ENCODE peak calls at places on chromosomes 5 and 9, in eight cellular contexts. One of them, this sample, is unnamed.

GRCh38 chr5:22852807-22853670 is at the start of gene CDH12:
- DNase-seq in upper lobe of right lung: no peak
- DNase-seq in posterior cingulate gyrus: no peak
- DNase-seq in BJ: no peak
- DNase-seq in C1 segment of cervical spinal cord: no peak
- DNase-seq in cardiac muscle cell: no peak
- DNase-seq in fibroblast of lung: peak; percentile 32
- DNase-seq in NCI-H524 treated with DMSO at 0.1 percent for 48 hours: peak; percentile 79
- DNase-seq in this sample: peak; percentile 33

GRCh38 chr5:43078956-43079355 is 38.8 kb upstream of the ANXA2R start:
- DNase-seq in fibroblast of lung: peak; percentile 48
- DNase-seq in cardiac muscle cell: peak; percentile 89
- DNase-seq in BJ: peak; percentile 51
- DNase-seq in NCI-H524 treated with DMSO at 0.1 percent for 48 hours: no peak
- DNase-seq in posterior cingulate gyrus: no peak
- DNase-seq in C1 segment of cervical spinal cord: no peak
- DNase-seq in upper lobe of right lung: no peak
- DNase-seq in this sample: no peak

GRCh38 chr9:77183581-77183980 is 6.2 kb downstream of the VPS13A start:
- DNase-seq in NCI-H524 treated with DMSO at 0.1 percent for 48 hours: no peak
- DNase-seq in cardiac muscle cell: no peak
- DNase-seq in BJ: no peak
- DNase-seq in fibroblast of lung: no peak
- DNase-seq in posterior cingulate gyrus: no peak
- DNase-seq in upper lobe of right lung: no peak
- DNase-seq in C1 segment of cervical spinal cord: no peak
- DNase-seq in this sample: no peak

GRCh38 chr9:125932012-125932411 is 184.8 kb downstream of the PBX3 start:
- DNase-seq in NCI-H524 treated with DMSO at 0.1 percent for 48 hours: no peak
- DNase-seq in C1 segment of cervical spinal cord: no peak
- DNase-seq in BJ: peak; percentile 95
- DNase-seq in posterior cingulate gyrus: peak; percentile 40
- DNase-seq in cardiac muscle cell: peak; percentile 96
- DNase-seq in upper lobe of right lung: no peak
- DNase-seq in fibroblast of lung: peak; percentile 97
- DNase-seq in this sample: no peak

GRCh38 chr9:68708513-68708912 is 3.5 kb downstream of the PIP5K1B start:
- DNase-seq in cardiac muscle cell: no peak
- DNase-seq in NCI-H524 treated with DMSO at 0.1 percent for 48 hours: no peak
- DNase-seq in BJ: no peak
- DNase-seq in C1 segment of cervical spinal cord: no peak
- DNase-seq in fibroblast of lung: no peak
- DNase-seq in posterior cingulate gyrus: no peak
- DNase-seq in upper lobe of right lung: no peak
- DNase-seq in this sample: no peak

GRCh38 chr9:19246891-19247290 is 16.4 kb downstream of the DENND4C start:
- DNase-seq in fibroblast of lung: no peak
- DNase-seq in NCI-H524 treated with DMSO at 0.1 percent for 48 hours: no peak
- DNase-seq in C1 segment of cervical spinal cord: no peak
- DNase-seq in BJ: no peak
- DNase-seq in posterior cingulate gyrus: no peak
- DNase-seq in cardiac muscle cell: no peak
- DNase-seq in upper lobe of right lung: no peak
- DNase-seq in this sample: no peak

GRCh38 chr9:116198344-116198743 is 44.8 kb downstream of the PAPPA start:
- DNase-seq in NCI-H524 treated with DMSO at 0.1 percent for 48 hours: no peak
- DNase-seq in upper lobe of right lung: no peak
- DNase-seq in posterior cingulate gyrus: no peak
- DNase-seq in cardiac muscle cell: peak; percentile 51
- DNase-seq in fibroblast of lung: no peak
- DNase-seq in BJ: no peak
- DNase-seq in C1 segment of cervical spinal cord: no peak
- DNase-seq in this sample: no peak

GRCh38 chr9:114231218-114232090 is 76.1 kb downstream of the COL27A1 start:
- DNase-seq in upper lobe of right lung: no peak
- DNase-seq in posterior cingulate gyrus: no peak
- DNase-seq in NCI-H524 treated with DMSO at 0.1 percent for 48 hours: no peak
- DNase-seq in C1 segment of cervical spinal cord: no peak
- DNase-seq in fibroblast of lung: no peak
- DNase-seq in BJ: no peak
- DNase-seq in cardiac muscle cell: peak; percentile 31
- DNase-seq in this sample: peak; percentile 88

GRCh38 chr5:62466228-62466627 is 53.7 kb downstream of the IPO11 start:
- DNase-seq in fibroblast of lung: peak; percentile 26
- DNase-seq in BJ: peak; percentile 27
- DNase-seq in NCI-H524 treated with DMSO at 0.1 percent for 48 hours: no peak
- DNase-seq in C1 segment of cervical spinal cord: no peak
- DNase-seq in upper lobe of right lung: no peak
- DNase-seq in posterior cingulate gyrus: no peak
- DNase-seq in cardiac muscle cell: no peak
- DNase-seq in this sample: no peak

GRCh38 chr5:76473676-76474075 is 70.6 kb downstream of the IQGAP2 start:
- DNase-seq in fibroblast of lung: no peak
- DNase-seq in BJ: no peak
- DNase-seq in C1 segment of cervical spinal cord: no peak
- DNase-seq in NCI-H524 treated with DMSO at 0.1 percent for 48 hours: no peak
- DNase-seq in cardiac muscle cell: no peak
- DNase-seq in upper lobe of right lung: no peak
- DNase-seq in posterior cingulate gyrus: no peak
- DNase-seq in this sample: no peak

GRCh38 chr5:96297867-96298266 is 135.2 kb downstream of the PCSK1 start:
- DNase-seq in BJ: peak; percentile 96
- DNase-seq in upper lobe of right lung: no peak
- DNase-seq in C1 segment of cervical spinal cord: no peak
- DNase-seq in posterior cingulate gyrus: no peak
- DNase-seq in fibroblast of lung: peak; percentile 99
- DNase-seq in cardiac muscle cell: peak; percentile 96
- DNase-seq in NCI-H524 treated with DMSO at 0.1 percent for 48 hours: no peak
- DNase-seq in this sample: no peak

GRCh38 chr5:1430121-1430795 is 15.0 kb downstream of the SLC6A3 start:
- DNase-seq in C1 segment of cervical spinal cord: no peak
- DNase-seq in posterior cingulate gyrus: no peak
- DNase-seq in fibroblast of lung: no peak
- DNase-seq in NCI-H524 treated with DMSO at 0.1 percent for 48 hours: no peak
- DNase-seq in cardiac muscle cell: no peak
- DNase-seq in upper lobe of right lung: peak; percentile 50
- DNase-seq in BJ: no peak
- DNase-seq in this sample: no peak

GRCh38 chr5:170632985-170633234 is 129.1 kb downstream of the KCNIP1 start:
- DNase-seq in fibroblast of lung: no peak
- DNase-seq in C1 segment of cervical spinal cord: no peak
- DNase-seq in NCI-H524 treated with DMSO at 0.1 percent for 48 hours: no peak
- DNase-seq in upper lobe of right lung: peak; percentile 76
- DNase-seq in BJ: no peak
- DNase-seq in posterior cingulate gyrus: peak; percentile 72
- DNase-seq in cardiac muscle cell: no peak
- DNase-seq in this sample: peak; percentile 79

GRCh38 chr5:173303878-173304590 is 24.2 kb downstream of the STC2 start:
- DNase-seq in posterior cingulate gyrus: no peak
- DNase-seq in BJ: no peak
- DNase-seq in upper lobe of right lung: no peak
- DNase-seq in cardiac muscle cell: no peak
- DNase-seq in fibroblast of lung: peak; percentile 37
- DNase-seq in NCI-H524 treated with DMSO at 0.1 percent for 48 hours: no peak
- DNase-seq in C1 segment of cervical spinal cord: no peak
- DNase-seq in this sample: no peak

GRCh38 chr5:138967806-138968448 is 92.8 kb upstream of the LRRTM2 start:
- DNase-seq in NCI-H524 treated with DMSO at 0.1 percent for 48 hours: no peak
- DNase-seq in fibroblast of lung: no peak
- DNase-seq in upper lobe of right lung: peak; percentile 80
- DNase-seq in cardiac muscle cell: no peak
- DNase-seq in C1 segment of cervical spinal cord: no peak
- DNase-seq in posterior cingulate gyrus: no peak
- DNase-seq in BJ: no peak
- DNase-seq in this sample: no peak

GRCh38 chr9:93910598-93910997 is 44.6 kb downstream of the BARX1 start:
- DNase-seq in NCI-H524 treated with DMSO at 0.1 percent for 48 hours: no peak
- DNase-seq in upper lobe of right lung: no peak
- DNase-seq in C1 segment of cervical spinal cord: no peak
- DNase-seq in fibroblast of lung: no peak
- DNase-seq in posterior cingulate gyrus: no peak
- DNase-seq in BJ: no peak
- DNase-seq in cardiac muscle cell: no peak
- DNase-seq in this sample: no peak

GRCh38 chr5:67047180-67047579 is 149.4 kb downstream of the CD180 start:
- DNase-seq in fibroblast of lung: no peak
- DNase-seq in posterior cingulate gyrus: no peak
- DNase-seq in NCI-H524 treated with DMSO at 0.1 percent for 48 hours: no peak
- DNase-seq in upper lobe of right lung: no peak
- DNase-seq in cardiac muscle cell: no peak
- DNase-seq in BJ: no peak
- DNase-seq in C1 segment of cervical spinal cord: no peak
- DNase-seq in this sample: peak; percentile 63

GRCh38 chr5:32241034-32241783 is 67.1 kb upstream of the GOLPH3 start:
- DNase-seq in C1 segment of cervical spinal cord: no peak
- DNase-seq in posterior cingulate gyrus: no peak
- DNase-seq in fibroblast of lung: no peak
- DNase-seq in NCI-H524 treated with DMSO at 0.1 percent for 48 hours: no peak
- DNase-seq in BJ: no peak
- DNase-seq in upper lobe of right lung: no peak
- DNase-seq in cardiac muscle cell: no peak
- DNase-seq in this sample: peak; percentile 74

GRCh38 chr5:111367081-111367480 is 142.9 kb downstream of the CAMK4 start:
- DNase-seq in NCI-H524 treated with DMSO at 0.1 percent for 48 hours: no peak
- DNase-seq in BJ: no peak
- DNase-seq in fibroblast of lung: no peak
- DNase-seq in posterior cingulate gyrus: no peak
- DNase-seq in C1 segment of cervical spinal cord: no peak
- DNase-seq in upper lobe of right lung: no peak
- DNase-seq in cardiac muscle cell: no peak
- DNase-seq in this sample: no peak

GRCh38 chr5:120817044-120817985 is 353.2 kb downstream of the PRR16 start:
- DNase-seq in posterior cingulate gyrus: no peak
- DNase-seq in C1 segment of cervical spinal cord: no peak
- DNase-seq in fibroblast of lung: peak; percentile 51
- DNase-seq in upper lobe of right lung: no peak
- DNase-seq in NCI-H524 treated with DMSO at 0.1 percent for 48 hours: no peak
- DNase-seq in BJ: no peak
- DNase-seq in cardiac muscle cell: peak; percentile 18
- DNase-seq in this sample: peak; percentile 45

GRCh38 chr9:35948901-35949318 is 9.0 kb downstream of the OR2S2 start:
- DNase-seq in BJ: no peak
- DNase-seq in NCI-H524 treated with DMSO at 0.1 percent for 48 hours: no peak
- DNase-seq in cardiac muscle cell: peak; percentile 11
- DNase-seq in posterior cingulate gyrus: no peak
- DNase-seq in C1 segment of cervical spinal cord: no peak
- DNase-seq in upper lobe of right lung: no peak
- DNase-seq in fibroblast of lung: no peak
- DNase-seq in this sample: no peak

GRCh38 chr9:126235844-126236243 is 90.8 kb upstream of the MVB12B start:
- DNase-seq in cardiac muscle cell: no peak
- DNase-seq in posterior cingulate gyrus: no peak
- DNase-seq in fibroblast of lung: no peak
- DNase-seq in NCI-H524 treated with DMSO at 0.1 percent for 48 hours: no peak
- DNase-seq in C1 segment of cervical spinal cord: no peak
- DNase-seq in upper lobe of right lung: no peak
- DNase-seq in BJ: no peak
- DNase-seq in this sample: no peak

GRCh38 chr5:166004006-166004405 is 2287.4 kb upstream of the WWC1 start:
- DNase-seq in fibroblast of lung: no peak
- DNase-seq in upper lobe of right lung: no peak
- DNase-seq in NCI-H524 treated with DMSO at 0.1 percent for 48 hours: no peak
- DNase-seq in posterior cingulate gyrus: no peak
- DNase-seq in C1 segment of cervical spinal cord: no peak
- DNase-seq in BJ: no peak
- DNase-seq in cardiac muscle cell: no peak
- DNase-seq in this sample: no peak